ENCODE peak calls at places on chromosomes 3 and 15, in four cellular contexts. P, G, E and O are unnamed samples.
A peak's percentile ranks its signal among the peaks of the same experiment; 100 is the strongest.

GRCh38 chr3:50585919-50586762 is 16.8 kb downstream of the HEMK1 start:
- DNase-seq in P (no peak), G (no peak), E (no peak), O (no peak)

GRCh38 chr3:89877230-89877629 is 769.8 kb downstream of the EPHA3 start:
- DNase-seq in P (no peak), G (no peak), E (no peak), O (no peak)

GRCh38 chr3:194840661-194841514 is 155.2 kb downstream of the FAM43A start:
- DNase-seq in P (peak; percentile 16), G (peak; percentile 6), E (peak; percentile 30), O (peak; percentile 29)

GRCh38 chr3:101310580-101311375 is 9.6 kb downstream of the IMPG2 start:
- DNase-seq in P (peak; percentile 75), G (no peak), E (no peak), O (no peak)

GRCh38 chr15:83943043-83943442 is 289.1 kb downstream of the ADAMTSL3 start:
- DNase-seq in P (no peak), G (no peak), E (no peak), O (no peak)

GRCh38 chr3:196207833-196208607 is 3.2 kb downstream of the ZDHHC19 start:
- DNase-seq in P (no peak), G (no peak), E (peak; percentile 99), O (peak; percentile 57)

GRCh38 chr3:127817331-127817821 is 4.9 kb downstream of the MGLL start:
- DNase-seq in P (peak; percentile 84), G (no peak), E (no peak), O (peak; percentile 85)

GRCh38 chr15:75051161-75051560 is 27.8 kb downstream of the PPCDC start:
- DNase-seq in P (no peak), G (no peak), E (no peak), O (no peak)

GRCh38 chr15:39511000-39511914 is 69.6 kb upstream of the THBS1 start:
- DNase-seq in P (peak; percentile 93), G (no peak), E (peak; percentile 43), O (no peak)

GRCh38 chr3:186544281-186544680 is at the start of gene CRYGS:
- DNase-seq in P (no peak), G (no peak), E (no peak), O (no peak)

GRCh38 chr15:66845266-66845785 is 143.3 kb downstream of the SMAD6 start:
- DNase-seq in P (no peak), G (no peak), E (no peak), O (no peak)

GRCh38 chr3:27281671-27282150 is 87.5 kb downstream of the NEK10 start:
- DNase-seq in P (no peak), G (peak; percentile 92), E (no peak), O (no peak)

GRCh38 chr3:112818289-112818688 is 28.4 kb downstream of the CD200R1L start:
- DNase-seq in P (peak; percentile 79), G (no peak), E (no peak), O (no peak)

GRCh38 chr3:191328383-191328962 is 721 bp upstream of the CCDC50 start:
- DNase-seq in P (no peak), G (no peak), E (peak; percentile 60), O (no peak)

GRCh38 chr3:105868450-105868744 is 415 bp downstream of the CBLB start:
- DNase-seq in P (peak; percentile 52), G (peak; percentile 35), E (peak; percentile 27), O (peak; percentile 33)

GRCh38 chr15:56835598-56836275 is 82.7 kb upstream of the TCF12 start:
- DNase-seq in P (peak; percentile 23), G (no peak), E (no peak), O (no peak)

GRCh38 chr3:161559177-161559998 is 62.8 kb downstream of the OTOL1 start:
- DNase-seq in P (peak; percentile 9), G (peak; percentile 27), E (peak; percentile 9), O (peak; percentile 46)

GRCh38 chr3:112605285-112605684 is 35.7 kb downstream of the CCDC80 start:
- DNase-seq in P (peak; percentile 99), G (no peak), E (no peak), O (peak; percentile 27)

GRCh38 chr3:156161172-156161571 is 40.8 kb downstream of the KCNAB1 start:
- DNase-seq in P (peak; percentile 17), G (no peak), E (no peak), O (no peak)

GRCh38 chr15:101045236-101045646 is 126.1 kb downstream of the LRRK1 start:
- DNase-seq in P (peak; percentile 47), G (no peak), E (no peak), O (no peak)

GRCh38 chr15:49847937-49848823 is 227.3 kb downstream of the DTWD1 start:
- DNase-seq in P (peak; percentile 99), G (no peak), E (no peak), O (peak; percentile 43)

GRCh38 chr3:16419640-16420039 is 93.9 kb downstream of the RFTN1 start:
- DNase-seq in P (peak; percentile 55), G (no peak), E (no peak), O (no peak)

GRCh38 chr3:52856666-52857065 is 21.8 kb upstream of the MUSTN1 start:
- DNase-seq in P (no peak), G (no peak), E (no peak), O (no peak)

GRCh38 chr3:133268772-133269171 is 131.1 kb upstream of the BFSP2 start:
- DNase-seq in P (no peak), G (no peak), E (no peak), O (no peak)

GRCh38 chr3:6180171-6180570 is 680.7 kb upstream of the GRM7 start:
- DNase-seq in P (no peak), G (no peak), E (no peak), O (no peak)

GRCh38 chr3:8255771-8256170 is 245.9 kb upstream of the LMCD1 start:
- DNase-seq in P (no peak), G (no peak), E (no peak), O (no peak)

GRCh38 chr3:25889132-25889917 is 99.4 kb downstream of the OXSM start:
- DNase-seq in P (peak; percentile 11), G (no peak), E (no peak), O (no peak)

GRCh38 chr3:35522450-35522849 is 116.9 kb upstream of the ARPP21 start:
- DNase-seq in P (no peak), G (no peak), E (no peak), O (no peak)

GRCh38 chr15:67887776-67888175 is 47.9 kb upstream of the RNU6-1 start:
- DNase-seq in P (no peak), G (no peak), E (no peak), O (no peak)

GRCh38 chr15:67895237-67895636 is 55.4 kb upstream of the RNU6-1 start:
- DNase-seq in P (no peak), G (no peak), E (no peak), O (no peak)

GRCh38 chr15:67897646-67898045 is 57.8 kb upstream of the RNU6-1 start:
- DNase-seq in P (no peak), G (no peak), E (no peak), O (no peak)

DNA sequence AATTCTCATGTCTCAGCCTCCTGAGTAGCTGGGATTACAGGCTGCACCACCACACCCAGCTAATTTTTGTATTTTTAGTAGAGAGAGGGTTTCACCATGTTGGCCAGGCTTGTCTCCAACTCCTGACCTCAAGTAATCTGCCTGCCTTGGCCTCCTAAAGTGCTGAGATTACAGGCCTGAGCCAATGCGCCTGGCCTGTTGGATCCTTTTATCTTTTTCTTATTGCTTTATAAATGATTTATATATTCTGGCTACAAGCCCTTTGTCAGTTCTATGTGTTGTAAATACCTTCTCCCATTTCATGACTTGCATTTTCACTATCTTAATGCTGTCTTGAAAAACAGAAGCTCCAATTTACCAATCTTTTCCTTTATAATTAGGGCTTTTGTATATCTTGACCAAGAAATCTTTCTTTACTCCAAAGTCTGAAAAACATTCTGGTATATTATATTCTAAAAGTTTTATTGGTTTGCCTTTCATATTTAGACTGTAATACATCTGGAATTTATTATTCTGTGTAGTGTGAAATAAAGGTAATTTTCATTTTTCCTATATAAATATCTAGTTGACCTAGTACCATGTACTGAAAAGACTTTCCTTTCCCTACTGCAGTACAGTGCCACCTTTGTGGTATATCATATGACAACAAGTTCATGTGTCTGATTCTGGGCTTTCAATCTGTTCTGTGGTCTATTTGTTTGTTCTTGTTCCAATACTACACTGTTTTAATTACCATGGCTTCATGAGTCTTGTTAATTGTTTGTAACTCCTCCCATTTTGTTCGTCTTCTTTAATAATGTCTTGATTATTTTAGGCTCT is 52.9 kb upstream of the RNU6-1 start:
- DNase-seq in P (no peak), G (no peak), E (no peak), O (no peak)
- TF ChIP-seq MAZ in P (no peak), G (no peak), E (no peak), O (no peak)

GRCh38 chr3:10960264-10960663 is 32.3 kb upstream of the SLC6A1 start:
- DNase-seq in P (no peak), G (no peak), E (no peak), O (no peak)

GRCh38 chr3:10962481-10963036 is 30.0 kb upstream of the SLC6A1 start:
- DNase-seq in P (no peak), G (no peak), E (no peak), O (no peak)

GRCh38 chr3:10968390-10968789 is 24.2 kb upstream of the SLC6A1 start:
- DNase-seq in P (no peak), G (no peak), E (no peak), O (no peak)

GRCh38 chr3:10970306-10970979 is 22.1 kb upstream of the SLC6A1 start:
- DNase-seq in P (no peak), G (no peak), E (no peak), O (no peak)

GRCh38 chr3:10964537-10965167 is 27.9 kb upstream of the SLC6A1 start:
- DNase-seq in P (peak; percentile 3), G (no peak), E (peak; percentile 69), O (no peak)
- TF ChIP-seq MAZ in P (no peak), G (no peak), E (no peak), O (no peak)

GRCh38 chr3:31490502-31490901 is 42.2 kb upstream of the STT3B start:
- DNase-seq in P (no peak), G (no peak), E (no peak), O (no peak)

GRCh38 chr3:31493187-31493586 is 39.5 kb upstream of the STT3B start:
- DNase-seq in P (no peak), G (no peak), E (no peak), O (no peak)

GRCh38 chr3:31498824-31499223 is 33.9 kb upstream of the STT3B start:
- DNase-seq in P (no peak), G (no peak), E (no peak), O (no peak)

GRCh38 chr3:31491660-31492059 is 41.1 kb upstream of the STT3B start:
- DNase-seq in P (no peak), G (no peak), E (peak; percentile 74), O (no peak)

DNA sequence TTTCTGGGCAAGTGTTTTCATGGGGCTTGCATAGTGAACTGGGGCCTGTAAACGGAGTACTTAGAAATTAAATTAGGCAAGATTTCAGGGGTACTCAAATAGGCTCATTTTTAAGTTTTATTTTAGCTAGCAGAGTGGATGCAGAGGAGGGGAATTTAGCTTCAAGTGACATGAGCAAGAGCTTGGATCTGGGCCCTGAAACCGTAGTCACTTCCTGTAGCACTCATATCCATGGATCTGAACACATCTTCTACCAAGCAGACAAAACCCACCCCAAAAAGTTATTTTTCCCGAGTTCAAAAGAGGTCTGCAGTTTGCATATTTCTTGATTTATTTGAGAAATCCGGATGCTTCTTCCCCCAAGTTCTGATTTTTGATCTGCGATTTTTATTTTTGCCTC is 36.8 kb upstream of the STT3B start:
- DNase-seq in P (peak; percentile 50), G (no peak), E (no peak), O (no peak)
- TF ChIP-seq MAZ in P (no peak), G (no peak), E (no peak), O (no peak)

DNA sequence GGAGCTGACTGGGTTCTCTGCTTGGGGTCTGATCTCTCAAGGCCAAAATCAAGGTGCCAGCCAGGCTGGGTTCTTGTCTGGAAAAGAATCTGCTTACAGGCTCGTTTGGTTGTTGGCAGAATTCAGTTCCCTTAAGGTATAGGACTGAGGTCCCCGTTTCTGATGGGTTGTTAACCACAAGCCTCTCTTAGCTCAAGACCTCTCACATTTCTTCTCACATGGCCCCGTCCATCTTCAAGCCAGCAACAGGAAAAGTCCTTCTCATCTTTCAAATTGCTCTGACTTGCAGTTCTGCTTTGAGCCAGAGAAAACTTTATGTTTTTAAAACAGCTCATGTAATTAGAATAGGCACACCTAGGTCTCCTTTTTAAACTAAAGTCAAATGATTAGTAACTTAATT is 20.4 kb downstream of the UACA start:
- DNase-seq in P (no peak), G (no peak), E (no peak), O (peak; percentile 31)
- TF ChIP-seq MAZ in P (no peak), G (no peak), E (no peak), O (no peak)